ENCODE peak calls at places on chromosomes 3 and 15, in four cellular contexts. L is midbrain, J is psoas muscle, I is A172. T is an unnamed sample.

GRCh38 chr3:140595295-140595694 is 82.6 kb upstream of the TRIM42 start:
- DNase-seq in L (no peak), J (no peak), I (peak), T (no peak)

GRCh38 chr15:101439285-101439919 is 50.1 kb downstream of the PCSK6 start:
- DNase-seq in L (no peak), J (peak), I (peak), T (no peak)

GRCh38 chr3:24359645-24360462 is 134.8 kb downstream of the THRB start:
- DNase-seq in L (no peak), J (no peak), I (no peak), T (no peak)

GRCh38 chr15:66838671-66839239 is 136.7 kb downstream of the SMAD6 start:
- DNase-seq in L (no peak), J (no peak), I (peak), T (peak)

GRCh38 chr3:150038830-150039229 is 68.1 kb upstream of the PFN2 start:
- DNase-seq in L (no peak), J (no peak), I (peak), T (no peak)

GRCh38 chr3:47664519-47664918 is 85.9 kb upstream of the CSPG5 start:
- DNase-seq in L (no peak), J (no peak), I (peak), T (peak)

GRCh38 chr3:184639351-184639750 is 72.5 kb downstream of the MAGEF1 start:
- DNase-seq in L (no peak), J (no peak), I (no peak), T (no peak)

GRCh38 chr15:40909662-40910625 is 15.7 kb downstream of the VPS18 start:
- DNase-seq in L (no peak), J (peak), I (no peak), T (no peak)

GRCh38 chr3:143507735-143508580 is 340.3 kb downstream of the SLC9A9 start:
- DNase-seq in L (peak), J (no peak), I (peak), T (no peak)

GRCh38 chr3:112087746-112088145 is 1.6 kb downstream of the C3orf52 start:
- DNase-seq in L (no peak), J (no peak), I (no peak), T (no peak)

GRCh38 chr3:112132975-112133448 is at the start of gene GCSAM:
- DNase-seq in L (peak), J (peak), I (no peak), T (no peak)

GRCh38 chr3:73401616-73402265 is 223.0 kb downstream of the PDZRN3 start:
- DNase-seq in L (no peak), J (no peak), I (no peak), T (no peak)

GRCh38 chr3:13569641-13570390 is 20.9 kb downstream of the FBLN2 start:
- DNase-seq in L (no peak), J (peak), I (no peak), T (no peak)